ENCODE peak calls at places on chromosome 12, in four cellular contexts. O, S, M and Z are unnamed samples.

GRCh38 chr12:52139579-52140062 is 52.2 kb downstream of the KRT80 start:
- DNase-seq in O (peak; percentile 65), S (peak; percentile 68), M (no peak), Z (no peak)

GRCh38 chr12:130351331-130351730 is 13.6 kb downstream of the PIWIL1 start:
- DNase-seq in O (no peak), S (no peak), M (no peak), Z (no peak)

GRCh38 chr12:26274441-26275312 is 79.3 kb downstream of the SSPN start:
- DNase-seq in O (peak; percentile 74), S (peak; percentile 98), M (peak; percentile 96), Z (no peak)

GRCh38 chr12:27970391-27970980 is 2.0 kb downstream of the PTHLH start:
- DNase-seq in O (no peak), S (peak; percentile 50), M (no peak), Z (no peak)

GRCh38 chr12:28869197-28869596 is 279.9 kb upstream of the FAR2 start:
- DNase-seq in O (no peak), S (peak; percentile 14), M (no peak), Z (no peak)

GRCh38 chr12:6333566-6333965 is 8.3 kb downstream of the TNFRSF1A start:
- DNase-seq in O (no peak), S (no peak), M (no peak), Z (no peak)

GRCh38 chr12:12839886-12840285 is 26.7 kb downstream of the DDX47 start:
- DNase-seq in O (no peak), S (peak; percentile 76), M (no peak), Z (no peak)

GRCh38 chr12:92042791-92043531 is 102.7 kb downstream of the BTG1 start:
- DNase-seq in O (no peak), S (no peak), M (no peak), Z (no peak)

GRCh38 chr12:49868952-49869815 is 26.3 kb upstream of the BCDIN3D start:
- DNase-seq in O (peak; percentile 98), S (peak; percentile 22), M (peak; percentile 35), Z (no peak)

GRCh38 chr12:15209782-15210181 is 11.4 kb downstream of the RERG start:
- DNase-seq in O (no peak), S (peak; percentile 8), M (no peak), Z (no peak)

GRCh38 chr12:84463756-84464495 is 448.7 kb downstream of the SLC6A15 start:
- DNase-seq in O (no peak), S (no peak), M (no peak), Z (no peak)

GRCh38 chr12:96493101-96493500 is 3.7 kb downstream of the CFAP54 start:
- DNase-seq in O (no peak), S (no peak), M (no peak), Z (no peak)

GRCh38 chr12:8628731-8629130 is 16.1 kb upstream of the AICDA start:
- DNase-seq in O (no peak), S (no peak), M (no peak), Z (no peak)

GRCh38 chr12:55820679-55821078 is 2.8 kb downstream of the ORMDL2 start:
- DNase-seq in O (peak; percentile 27), S (peak; percentile 44), M (peak; percentile 22), Z (no peak)

GRCh38 chr12:20194171-20194570 is 174.2 kb upstream of the PDE3A start:
- DNase-seq in O (no peak), S (peak; percentile 48), M (no peak), Z (peak; percentile 41)

GRCh38 chr12:168763-169525 is 45.0 kb downstream of the SLC6A12 start:
- DNase-seq in O (no peak), S (no peak), M (no peak), Z (no peak)

GRCh38 chr12:115973066-115973465 is 304.4 kb downstream of the MED13L start:
- DNase-seq in O (no peak), S (no peak), M (no peak), Z (no peak)

GRCh38 chr12:45669093-45669492 is 60.4 kb upstream of the ARID2 start:
- DNase-seq in O (no peak), S (no peak), M (no peak), Z (no peak)

GRCh38 chr12:65500121-65500846 is 221.8 kb downstream of the MSRB3 start:
- DNase-seq in O (no peak), S (no peak), M (no peak), Z (no peak)

GRCh38 chr12:62006076-62006732 is 254.0 kb upstream of the USP15 start:
- DNase-seq in O (peak; percentile 36), S (peak; percentile 61), M (peak; percentile 34), Z (no peak)

DNA sequence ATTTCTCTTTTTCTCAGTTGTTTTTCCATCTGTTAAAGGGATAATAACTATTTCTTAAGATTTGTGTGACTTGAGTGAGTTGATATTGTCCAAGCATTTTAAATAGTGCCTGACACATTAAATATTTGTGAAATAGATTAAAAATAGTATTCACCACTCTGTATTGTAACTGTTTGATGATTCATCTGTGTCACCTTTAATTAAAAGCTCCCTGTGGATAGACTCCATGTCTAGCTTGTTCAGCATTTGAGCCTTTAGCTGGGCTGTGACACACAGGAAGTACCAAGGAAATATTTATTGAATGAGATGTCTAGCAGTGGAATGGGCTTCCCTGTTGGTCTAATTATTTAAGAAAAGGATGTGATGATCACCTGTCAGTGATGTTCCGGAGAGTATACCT is 1.8 kb upstream of the GLIPR1L2 start:
- DNase-seq in O (no peak), S (peak; percentile 16), M (no peak), Z (no peak)
- TF ChIP-seq RNF2 in O (no peak), S (no peak), M (no peak), Z (no peak)

GRCh38 chr12:112795582-112795981 is 4.0 kb downstream of the RPH3A start:
- DNase-seq in O (no peak), S (no peak), M (no peak), Z (no peak)
- TF ChIP-seq RNF2 in O (no peak), S (no peak), M (no peak), Z (no peak)

DNA sequence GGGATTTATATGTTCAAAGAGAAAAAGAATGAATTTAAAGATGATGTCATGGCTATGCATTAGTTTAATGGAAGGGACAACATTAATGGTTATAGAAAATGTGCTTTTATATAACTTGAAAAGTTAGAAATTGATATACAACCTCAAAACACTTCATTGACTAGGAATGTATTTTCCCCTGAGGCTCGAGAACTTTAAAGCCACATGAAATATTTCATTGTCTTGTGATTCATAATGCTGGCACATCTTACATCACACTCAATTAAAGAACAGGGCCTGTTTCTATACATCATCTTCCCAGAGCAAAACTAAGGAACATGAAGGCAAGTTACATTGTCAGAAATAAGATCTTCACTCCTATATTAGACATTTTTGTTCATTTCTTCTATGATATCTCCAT is 35.2 kb upstream of the PAWR start:
- DNase-seq in O (no peak), S (no peak), M (no peak), Z (no peak)
- TF ChIP-seq RNF2 in O (no peak), S (no peak), M (no peak), Z (no peak)

GRCh38 chr12:106122004-106122403 is 16.8 kb downstream of the NUAK1 start:
- DNase-seq in O (no peak), S (no peak), M (no peak), Z (no peak)
- TF ChIP-seq RNF2 in O (no peak), S (no peak), M (no peak), Z (no peak)

GRCh38 chr12:86948851-86949250 is 692.7 kb upstream of the MGAT4C start:
- DNase-seq in O (no peak), S (no peak), M (no peak), Z (no peak)

GRCh38 chr12:86945685-86946196 is 689.5 kb upstream of the MGAT4C start:
- DNase-seq in O (no peak), S (no peak), M (no peak), Z (no peak)

DNA sequence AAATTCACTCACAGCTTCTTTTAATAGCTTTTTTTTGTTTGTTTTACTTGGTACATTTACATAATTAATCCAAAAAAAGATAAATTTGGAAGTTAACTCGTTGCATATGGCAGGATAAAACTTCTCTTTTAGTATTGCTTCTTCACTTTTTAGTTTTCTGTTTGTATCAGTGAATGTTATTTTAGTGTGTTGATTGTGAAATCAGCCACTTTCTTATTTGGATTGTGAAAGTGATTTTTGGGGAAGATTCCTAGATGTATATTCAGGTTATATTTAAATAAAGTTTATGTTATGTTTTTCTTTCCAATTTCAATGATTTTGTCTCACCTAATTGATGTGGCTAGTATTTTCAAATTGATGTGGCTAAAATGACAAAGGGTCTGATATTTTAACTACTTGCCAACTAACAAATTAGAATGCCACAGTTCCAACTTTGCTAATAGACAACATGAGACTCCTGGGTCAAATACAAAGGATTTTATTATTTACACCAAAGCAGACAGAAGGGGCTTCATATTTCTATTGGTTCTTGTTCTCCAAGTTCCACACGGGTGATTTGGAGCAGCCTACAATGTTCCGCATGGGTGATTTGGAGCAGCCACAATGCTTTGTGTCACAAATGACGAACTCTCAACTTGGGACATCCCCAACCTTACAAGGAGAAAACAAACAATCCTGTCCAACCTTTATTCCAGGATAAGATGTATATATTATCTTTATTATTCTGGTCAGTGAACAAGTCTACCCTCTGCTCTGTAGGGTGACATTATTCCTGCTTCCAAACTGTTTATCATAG is 694.0 kb upstream of the MGAT4C start:
- DNase-seq in O (no peak), S (no peak), M (no peak), Z (no peak)
- TF ChIP-seq RNF2 in O (no peak), S (no peak), M (no peak), Z (no peak)

GRCh38 chr12:89859513-89860220 is 151.0 kb upstream of the ATP2B1 start:
- DNase-seq in O (no peak), S (no peak), M (no peak), Z (no peak)
- TF ChIP-seq RNF2 in O (no peak), S (no peak), M (no peak), Z (no peak)

GRCh38 chr12:11638271-11638916 is 11.1 kb upstream of the ETV6 start:
- DNase-seq in O (no peak), S (no peak), M (no peak), Z (peak; percentile 20)

GRCh38 chr12:11630046-11630706 is 19.3 kb upstream of the ETV6 start:
- DNase-seq in O (no peak), S (no peak), M (no peak), Z (peak; percentile 34)

GRCh38 chr12:11631288-11631687 is 18.2 kb upstream of the ETV6 start:
- DNase-seq in O (no peak), S (no peak), M (no peak), Z (no peak)

GRCh38 chr12:11635341-11635740 is 14.1 kb upstream of the ETV6 start:
- DNase-seq in O (no peak), S (no peak), M (no peak), Z (peak; percentile 22)

GRCh38 chr12:11633968-11634367 is 15.5 kb upstream of the ETV6 start:
- DNase-seq in O (no peak), S (no peak), M (peak; percentile 59), Z (no peak)
- TF ChIP-seq RNF2 in O (no peak), S (no peak), M (no peak), Z (no peak)

GRCh38 chr12:120103371-120103770 is 13.2 kb downstream of the RAB35 start:
- DNase-seq in O (no peak), S (no peak), M (no peak), Z (no peak)
- TF ChIP-seq RNF2 in O (no peak), S (no peak), M (no peak), Z (no peak)

GRCh38 chr12:47504775-47505446 is 200.9 kb downstream of the RPAP3 start:
- DNase-seq in O (no peak), S (no peak), M (no peak), Z (no peak)
- TF ChIP-seq RNF2 in O (no peak), S (no peak), M (no peak), Z (no peak)

GRCh38 chr12:32679910-32680217 is 763 bp downstream of the DNM1L start:
- DNase-seq in O (no peak), S (no peak), M (no peak), Z (no peak)
- TF ChIP-seq RNF2 in O (no peak), S (no peak), M (no peak), Z (no peak)